ENCODE peak calls at places on chromosomes 12 and 14, in eight cellular contexts. D is heart left ventricle, F is right atrium auricular region, Z is right lobe of liver, N is GM10248, I is GOT3, P is iPS DF 19.7, W is HFFc6. B is an unnamed sample.

GRCh38 chr14:93133476-93133875 is 17.8 kb upstream of the ITPK1 start:
- DNase-seq in D (no peak), F (no peak), Z (peak; percentile 62), N (no peak), I (no peak), P (no peak), W (peak; percentile 44), B (no peak)

GRCh38 chr14:68604361-68604730 is 188.5 kb downstream of the ZFP36L1 start:
- DNase-seq in D (no peak), F (no peak), Z (peak; percentile 39), N (no peak), I (no peak), P (no peak), W (no peak), B (no peak)

GRCh38 chr12:123131879-123132402 is 18.9 kb downstream of the PITPNM2 start:
- DNase-seq in D (no peak), F (peak; percentile 63), Z (no peak), N (no peak), I (no peak), P (no peak), W (no peak), B (no peak)

GRCh38 chr14:67962215-67962644 is 142.7 kb downstream of the RAD51B start:
- DNase-seq in D (no peak), F (no peak), Z (no peak), N (peak; percentile 55), I (no peak), P (no peak), W (no peak), B (no peak)

GRCh38 chr14:99009875-99010274 is 262.1 kb downstream of the BCL11B start:
- DNase-seq in D (no peak), F (no peak), Z (no peak), N (no peak), I (no peak), P (no peak), W (no peak), B (no peak)

GRCh38 chr14:88863167-88863566 is 38.7 kb downstream of the TTC8 start:
- DNase-seq in D (no peak), F (no peak), Z (no peak), N (no peak), I (no peak), P (no peak), W (no peak), B (no peak)

GRCh38 chr14:71166434-71166833 is 259.2 kb downstream of the PCNX1 start:
- DNase-seq in D (no peak), F (no peak), Z (no peak), N (no peak), I (no peak), P (peak; percentile 48), W (peak; percentile 74), B (peak; percentile 3)

GRCh38 chr14:104332634-104333270 is 194.4 kb downstream of the KIF26A start:
- DNase-seq in D (peak; percentile 55), F (no peak), Z (peak; percentile 45), N (no peak), I (no peak), P (no peak), W (no peak), B (no peak)

GRCh38 chr14:37709419-37710195 is 114.2 kb downstream of the TTC6 start:
- DNase-seq in D (no peak), F (no peak), Z (no peak), N (no peak), I (no peak), P (no peak), W (peak; percentile 28), B (peak; percentile 7)

GRCh38 chr12:49026678-49027480 is 8.3 kb upstream of the PRKAG1 start:
- DNase-seq in D (peak; percentile 47), F (no peak), Z (no peak), N (no peak), I (no peak), P (no peak), W (no peak), B (no peak)

GRCh38 chr12:132477009-132477702 is 12.8 kb upstream of the FBRSL1 start:
- DNase-seq in D (peak; percentile 62), F (no peak), Z (no peak), N (no peak), I (no peak), P (no peak), W (no peak), B (no peak)

GRCh38 chr14:100288382-100289185 is 17.7 kb downstream of the SLC25A29 start:
- DNase-seq in D (no peak), F (no peak), Z (no peak), N (no peak), I (no peak), P (no peak), W (no peak), B (no peak)

GRCh38 chr14:90756755-90757345 is 59.4 kb downstream of the TTC7B start:
- DNase-seq in D (no peak), F (peak; percentile 56), Z (peak; percentile 36), N (no peak), I (no peak), P (no peak), W (no peak), B (no peak)

GRCh38 chr14:72608391-72609204 is 285.3 kb downstream of the DPF3 start:
- DNase-seq in D (no peak), F (peak; percentile 36), Z (no peak), N (no peak), I (peak; percentile 28), P (no peak), W (peak; percentile 96), B (no peak)

GRCh38 chr12:90188857-90189256 is 480.2 kb upstream of the ATP2B1 start:
- DNase-seq in D (no peak), F (no peak), Z (no peak), N (no peak), I (no peak), P (no peak), W (no peak), B (no peak)

GRCh38 chr14:33457617-33458016 is 493.3 kb downstream of the EGLN3 start:
- DNase-seq in D (no peak), F (no peak), Z (no peak), N (no peak), I (no peak), P (no peak), W (no peak), B (no peak)

GRCh38 chr12:28966049-28966778 is 182.9 kb upstream of the FAR2 start:
- DNase-seq in D (no peak), F (no peak), Z (no peak), N (no peak), I (no peak), P (no peak), W (no peak), B (no peak)

GRCh38 chr12:1741154-1741949 is 50.5 kb downstream of the ADIPOR2 start:
- DNase-seq in D (no peak), F (no peak), Z (no peak), N (no peak), I (no peak), P (no peak), W (peak; percentile 41), B (no peak)

GRCh38 chr12:97006585-97006984 is 99.5 kb downstream of the NEDD1 start:
- DNase-seq in D (no peak), F (no peak), Z (no peak), N (no peak), I (no peak), P (no peak), W (no peak), B (no peak)

GRCh38 chr14:75981426-75981825 is 369 bp downstream of the TGFB3 start:
- DNase-seq in D (no peak), F (no peak), Z (no peak), N (peak; percentile 87), I (no peak), P (no peak), W (no peak), B (no peak)

GRCh38 chr12:108237272-108237671 is 101.8 kb downstream of the CMKLR1 start:
- DNase-seq in D (no peak), F (no peak), Z (no peak), N (no peak), I (no peak), P (no peak), W (no peak), B (no peak)

GRCh38 chr14:75467763-75468162 is 39.9 kb downstream of the JDP2 start:
- DNase-seq in D (no peak), F (no peak), Z (peak; percentile 40), N (no peak), I (no peak), P (no peak), W (no peak), B (no peak)

GRCh38 chr14:26905219-26905618 is 307.4 kb upstream of the NOVA1 start:
- DNase-seq in D (no peak), F (no peak), Z (no peak), N (no peak), I (no peak), P (no peak), W (no peak), B (no peak)

GRCh38 chr14:106790189-106791036 is 1264.0 kb downstream of the TMEM121 start:
- DNase-seq in D (peak; percentile 80), F (no peak), Z (peak; percentile 80), N (peak; percentile 77), I (peak; percentile 3), P (no peak), W (no peak), B (peak; percentile 47)

GRCh38 chr12:47905313-47905730 is 528 bp upstream of the VDR start:
- DNase-seq in D (peak; percentile 74), F (no peak), Z (no peak), N (peak; percentile 57), I (no peak), P (peak; percentile 47), W (no peak), B (no peak)

GRCh38 chr14:100891051-100891450 is 12.5 kb downstream of the RTL1 start:
- DNase-seq in D (peak; percentile 42), F (no peak), Z (peak; percentile 32), N (no peak), I (no peak), P (no peak), W (no peak), B (no peak)

GRCh38 chr12:49055978-49056754 is 4.4 kb downstream of the KMT2D start:
- DNase-seq in D (no peak), F (peak; percentile 77), Z (peak; percentile 72), N (peak; percentile 86), I (no peak), P (peak; percentile 75), W (peak; percentile 65), B (peak; percentile 42)

GRCh38 chr12:115599251-115599811 is 678.2 kb downstream of the MED13L start:
- DNase-seq in D (peak; percentile 66), F (no peak), Z (no peak), N (no peak), I (no peak), P (no peak), W (no peak), B (no peak)

GRCh38 chr14:30283822-30284446 is 275.0 kb upstream of the G2E3 start:
- DNase-seq in D (no peak), F (no peak), Z (no peak), N (peak; percentile 16), I (no peak), P (peak; percentile 28), W (peak; percentile 41), B (peak; percentile 46)

GRCh38 chr12:112380663-112381420 is 1.4 kb downstream of the HECTD4 start:
- DNase-seq in D (no peak), F (peak; percentile 44), Z (no peak), N (no peak), I (no peak), P (no peak), W (no peak), B (no peak)

GRCh38 chr14:64394973-64395633 is 7.0 kb downstream of the MTHFD1 start:
- DNase-seq in D (no peak), F (no peak), Z (no peak), N (no peak), I (no peak), P (no peak), W (no peak), B (no peak)

GRCh38 chr14:93906341-93907329 is 20.5 kb upstream of the FAM181A start:
- DNase-seq in D (no peak), F (no peak), Z (peak; percentile 60), N (peak; percentile 86), I (no peak), P (peak; percentile 52), W (peak; percentile 16), B (peak; percentile 66)